ENCODE peak calls at places on chromosomes 5 and 9, in ten cellular contexts. Q is AG10803, S is heart right ventricle, P is left ventricle myocardium inferior, E is MM.1S, I is cardiac muscle cell, M is GM12865, K is astrocyte of the spinal cord, X is coronary artery, F is upper lobe of right lung. Z is an unnamed sample.

GRCh38 chr5:95471922-95472321 is 80.8 kb downstream of the FAM81B start:
- DNase-seq in Q (peak; percentile 59), S (no peak), P (no peak), E (no peak), I (peak; percentile 39), M (no peak), K (peak; percentile 64), X (no peak), F (no peak), Z (peak; percentile 5)

GRCh38 chr5:94693043-94693822 is 74.8 kb downstream of the SLF1 start:
- DNase-seq in Q (peak; percentile 95), S (no peak), P (no peak), E (peak; percentile 31), I (peak; percentile 80), M (peak; percentile 36), K (peak; percentile 82), X (no peak), F (no peak), Z (peak; percentile 92)

GRCh38 chr9:110105107-110105506 is 102.9 kb downstream of the C9orf152 start:
- DNase-seq in Q (peak; percentile 80), S (no peak), P (no peak), E (no peak), I (peak; percentile 80), M (no peak), K (peak; percentile 83), X (no peak), F (no peak), Z (peak; percentile 66)

GRCh38 chr5:58411372-58411771 is 48.5 kb downstream of the PLK2 start:
- DNase-seq in Q (no peak), S (no peak), P (no peak), E (no peak), I (no peak), M (no peak), K (no peak), X (no peak), F (no peak), Z (no peak)

GRCh38 chr5:17077447-17078233 is 139.8 kb upstream of the BASP1 start:
- DNase-seq in Q (peak; percentile 75), S (no peak), P (no peak), E (no peak), I (no peak), M (no peak), K (no peak), X (no peak), F (no peak), Z (no peak)

GRCh38 chr9:137764171-137764671 is 113.4 kb upstream of the CACNA1B start:
- DNase-seq in Q (no peak), S (no peak), P (no peak), E (no peak), I (no peak), M (no peak), K (no peak), X (no peak), F (no peak), Z (no peak)

GRCh38 chr5:123951204-123951977 is 439.4 kb downstream of the CSNK1G3 start:
- DNase-seq in Q (peak; percentile 91), S (no peak), P (no peak), E (no peak), I (peak; percentile 91), M (no peak), K (peak; percentile 98), X (no peak), F (no peak), Z (peak; percentile 81)

GRCh38 chr9:129803679-129804065 is 688 bp downstream of the TOR1B start:
- DNase-seq in Q (no peak), S (no peak), P (no peak), E (no peak), I (no peak), M (no peak), K (peak; percentile 15), X (no peak), F (no peak), Z (no peak)

GRCh38 chr9:113589890-113590289 is 126.4 kb downstream of the RGS3 start:
- DNase-seq in Q (peak; percentile 69), S (no peak), P (no peak), E (no peak), I (peak; percentile 68), M (no peak), K (peak; percentile 52), X (no peak), F (no peak), Z (no peak)

GRCh38 chr9:134558124-134558805 is 83.3 kb upstream of the COL5A1 start:
- DNase-seq in Q (no peak), S (no peak), P (no peak), E (no peak), I (no peak), M (no peak), K (no peak), X (peak; percentile 40), F (peak; percentile 36), Z (no peak)

GRCh38 chr9:13181652-13182051 is 97.8 kb downstream of the MPDZ start:
- DNase-seq in Q (peak; percentile 23), S (no peak), P (no peak), E (no peak), I (peak; percentile 7), M (no peak), K (no peak), X (no peak), F (no peak), Z (no peak)

GRCh38 chr5:37187465-37187977 is 61.7 kb downstream of the CPLANE1 start:
- DNase-seq in Q (no peak), S (no peak), P (no peak), E (no peak), I (no peak), M (no peak), K (no peak), X (no peak), F (no peak), Z (no peak)

GRCh38 chr5:37184748-37185364 is 64.3 kb downstream of the CPLANE1 start:
- DNase-seq in Q (no peak), S (no peak), P (no peak), E (no peak), I (no peak), M (peak; percentile 72), K (no peak), X (no peak), F (no peak), Z (no peak)

GRCh38 chr5:37182667-37183066 is 66.5 kb downstream of the CPLANE1 start:
- DNase-seq in Q (no peak), S (no peak), P (no peak), E (no peak), I (no peak), M (no peak), K (no peak), X (no peak), F (no peak), Z (no peak)
- H3K4me3 ChIP-seq in Q (no peak overlapping the region), S (no peak overlapping the region), P (no peak overlapping the region), E (no peak overlapping the region), I (no peak overlapping the region), M (no peak overlapping the region), K (no peak overlapping the region), X (no peak overlapping the region), F (no peak overlapping the region), Z (no peak overlapping the region)

GRCh38 chr9:108463927-108464606 is 391.7 kb downstream of the ACTL7B start:
- DNase-seq in Q (peak; percentile 84), S (no peak), P (no peak), E (no peak), I (peak; percentile 49), M (no peak), K (peak; percentile 30), X (no peak), F (no peak), Z (no peak)

GRCh38 chr9:108469654-108470053 is 386.1 kb downstream of the ACTL7B start:
- DNase-seq in Q (peak; percentile 27), S (no peak), P (no peak), E (no peak), I (peak; percentile 69), M (no peak), K (peak; percentile 90), X (no peak), F (no peak), Z (no peak)

GRCh38 chr9:108466238-108466637 is 389.5 kb downstream of the ACTL7B start:
- DNase-seq in Q (no peak), S (no peak), P (no peak), E (no peak), I (no peak), M (no peak), K (no peak), X (no peak), F (no peak), Z (no peak)

GRCh38 chr9:108467653-108468324 is 388.0 kb downstream of the ACTL7B start:
- DNase-seq in Q (peak; percentile 65), S (no peak), P (no peak), E (no peak), I (peak; percentile 40), M (no peak), K (no peak), X (no peak), F (no peak), Z (no peak)

DNA sequence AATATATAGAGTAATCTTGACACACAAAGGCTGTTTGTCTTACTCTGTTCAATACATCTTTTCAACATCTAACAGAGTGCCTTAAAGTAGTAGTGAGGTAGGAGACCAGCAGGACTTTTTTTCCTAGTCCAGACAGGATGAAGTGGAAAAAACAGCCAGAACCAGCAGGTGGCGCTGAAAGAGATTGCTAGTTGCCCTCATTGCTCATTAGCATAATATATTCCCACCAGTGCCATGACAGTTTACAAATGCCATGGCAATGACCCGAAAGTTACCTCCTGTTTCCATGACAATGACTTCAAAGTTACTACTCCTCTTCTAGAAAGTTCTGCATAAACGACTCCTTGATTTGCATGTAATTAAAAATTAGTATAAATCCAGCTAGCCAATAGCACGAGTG is 387.4 kb downstream of the ACTL7B start:
- DNase-seq in Q (no peak), S (peak; percentile 8), P (no peak), E (peak; percentile 37), I (peak; percentile 41), M (peak; percentile 49), K (no peak), X (no peak), F (no peak), Z (no peak)
- TF ChIP-seq CTCF in Q (peak; percentile 47), S (peak; percentile 16), P (peak; percentile 56), E (peak; percentile 50), I (peak; percentile 53), M (peak; percentile 52), K (peak; percentile 52), X (no peak), F (peak; percentile 54), Z (peak; percentile 43)

GRCh38 chr5:150627731-150628545 is 12.5 kb upstream of the SYNPO start:
- DNase-seq in Q (peak; percentile 70), S (no peak), P (no peak), E (no peak), I (peak; percentile 74), M (no peak), K (peak; percentile 64), X (no peak), F (no peak), Z (no peak)
- H3K4me3 ChIP-seq in Q (no peak overlapping the region), S (peak overlapping the region; percentile 72), P (peak overlapping the region; percentile 93), E (no peak overlapping the region), I (no peak overlapping the region), M (no peak overlapping the region), K (no peak overlapping the region), X (peak overlapping the region; percentile 99), F (no peak overlapping the region), Z (no peak overlapping the region)

DNA sequence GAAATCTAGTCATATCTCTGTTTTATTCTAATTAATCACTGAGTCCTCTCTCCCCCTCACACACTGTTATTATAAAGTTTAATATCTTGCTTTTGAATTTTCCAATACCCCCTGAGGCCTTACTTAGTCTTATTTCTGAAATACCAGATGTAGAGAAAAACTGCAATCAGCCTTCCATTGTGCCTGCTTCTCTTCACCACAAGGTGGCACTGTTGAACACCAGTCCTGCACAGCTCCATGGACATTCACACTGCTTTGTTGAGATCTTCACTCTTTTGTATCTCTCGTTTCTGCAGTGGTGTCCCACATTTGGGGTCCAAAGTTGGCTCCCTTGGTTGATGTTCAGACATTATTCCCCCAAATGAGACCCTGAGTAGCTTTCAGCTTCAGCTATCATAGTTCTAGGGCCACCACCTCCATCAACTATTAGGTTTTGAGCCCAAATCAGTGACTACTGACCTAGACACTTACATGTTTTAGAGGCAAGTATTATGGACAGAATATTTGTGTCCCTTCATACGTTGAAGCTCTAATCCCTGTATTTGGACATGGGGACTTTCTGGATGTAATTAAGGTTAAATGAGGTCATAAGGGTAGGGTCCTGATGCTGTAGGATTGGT is 24.3 kb downstream of the BOD1 start:
- DNase-seq in Q (no peak), S (no peak), P (no peak), E (peak; percentile 43), I (peak; percentile 15), M (peak; percentile 43), K (no peak), X (peak; percentile 7), F (no peak), Z (no peak)
- TF ChIP-seq CTCF in Q (peak; percentile 37), S (no peak), P (peak; percentile 38), E (peak; percentile 71), I (peak; percentile 41), M (peak; percentile 49), K (peak; percentile 47), X (no peak), F (peak; percentile 36), Z (peak; percentile 40)

Z was measured in BJ.